ENCODE peak calls at places on chromosomes 4 and X, in four cellular contexts. P, U, X and W are unnamed samples.

GRCh38 chrX:13414006-13414647 is 94.3 kb upstream of the ATXN3L start:
- DNase-seq in P (no peak), U (no peak), X (no peak), W (no peak)

GRCh38 chrX:153845195-153845594 is 14.9 kb upstream of the PDZD4 start:
- DNase-seq in P (no peak), U (no peak), X (no peak), W (no peak)

GRCh38 chr4:86117781-86118302 is 242.0 kb downstream of the MAPK10 start:
- DNase-seq in P (no peak), U (no peak), X (no peak), W (peak; percentile 84)

GRCh38 chr4:38488891-38489861 is 174.8 kb upstream of the KLF3 start:
- DNase-seq in P (no peak), U (peak; percentile 52), X (no peak), W (no peak)

GRCh38 chr4:622071-622995 is 3.0 kb upstream of the PDE6B start:
- DNase-seq in P (no peak), U (no peak), X (no peak), W (no peak)

GRCh38 chr4:4386736-4387392 is at the start of gene NSG1:
- DNase-seq in P (no peak), U (peak; percentile 71), X (peak; percentile 42), W (peak; percentile 18)

GRCh38 chr4:138736362-138736761 is 279.2 kb upstream of the NOCT start:
- DNase-seq in P (no peak), U (no peak), X (no peak), W (peak; percentile 64)

GRCh38 chr4:186760576-186760975 is 36.9 kb upstream of the FAT1 start:
- DNase-seq in P (no peak), U (no peak), X (no peak), W (peak; percentile 95)

GRCh38 chr4:94127707-94128328 is 79.8 kb upstream of the SMARCAD1 start:
- DNase-seq in P (no peak), U (no peak), X (peak; percentile 42), W (peak; percentile 29)

GRCh38 chr4:19486400-19486799 is 765.3 kb upstream of the SLIT2 start:
- DNase-seq in P (no peak), U (no peak), X (no peak), W (no peak)

GRCh38 chr4:78627046-78627965 is 75.7 kb downstream of the ANXA3 start:
- DNase-seq in P (no peak), U (no peak), X (no peak), W (no peak)

GRCh38 chr4:38366451-38366850 is 297.5 kb upstream of the KLF3 start:
- DNase-seq in P (no peak), U (no peak), X (no peak), W (no peak)

GRCh38 chr4:2260336-2261109 is 1.4 kb downstream of the MXD4 start:
- DNase-seq in P (no peak), U (no peak), X (no peak), W (no peak)

GRCh38 chr4:111744847-111745246 is 400.4 kb upstream of the FAM241A start:
- DNase-seq in P (no peak), U (no peak), X (no peak), W (no peak)

GRCh38 chrX:107678957-107679740 is 50.8 kb downstream of the PRPS1 start:
- DNase-seq in P (no peak), U (no peak), X (peak; percentile 35), W (peak; percentile 71)

GRCh38 chr4:74370912-74371311 is 6.0 kb downstream of the EREG start:
- DNase-seq in P (no peak), U (no peak), X (peak; percentile 23), W (peak; percentile 64)

GRCh38 chr4:44368413-44369167 is 80.0 kb downstream of the KCTD8 start:
- DNase-seq in P (no peak), U (no peak), X (no peak), W (no peak)

GRCh38 chr4:82215800-82216199 is 158.0 kb downstream of the HNRNPD start:
- DNase-seq in P (no peak), U (no peak), X (no peak), W (no peak)

GRCh38 chr4:43277003-43277402 is 384.5 kb downstream of the GRXCR1 start:
- DNase-seq in P (no peak), U (no peak), X (no peak), W (peak; percentile 69)

GRCh38 chr4:2073808-2074481 is 14.8 kb downstream of the NAT8L start:
- DNase-seq in P (no peak), U (no peak), X (no peak), W (no peak)

GRCh38 chrX:68945603-68946228 is 116.9 kb downstream of the EFNB1 start:
- DNase-seq in P (no peak), U (peak; percentile 53), X (peak; percentile 39), W (peak; percentile 70)

GRCh38 chrX:29862126-29862664 is 353.2 kb upstream of the MAGEB2 start:
- DNase-seq in P (no peak), U (no peak), X (no peak), W (no peak)

GRCh38 chrX:103398321-103398937 is 22.1 kb downstream of the BEX3 start:
- DNase-seq in P (no peak), U (no peak), X (peak; percentile 15), W (peak; percentile 86)

GRCh38 chr4:24188459-24188858 is 298.6 kb upstream of the PPARGC1A start:
- DNase-seq in P (no peak), U (no peak), X (no peak), W (no peak)

GRCh38 chr4:48943387-48943786 is 36.8 kb upstream of the OCIAD2 start:
- DNase-seq in P (no peak), U (no peak), X (no peak), W (no peak)

GRCh38 chr4:2937146-2937857 is 25.9 kb downstream of the NOP14 start:
- DNase-seq in P (peak; percentile 64), U (no peak), X (no peak), W (no peak)

GRCh38 chrX:84339507-84340364 is 151.7 kb upstream of the RPS6KA6 start:
- DNase-seq in P (no peak), U (no peak), X (peak; percentile 8), W (peak; percentile 6)

GRCh38 chr4:143252478-143252877 is 67.8 kb downstream of the USP38 start:
- DNase-seq in P (no peak), U (no peak), X (no peak), W (no peak)

GRCh38 chrX:84188320-84188834 is 378 bp upstream of the RPS6KA6 start:
- DNase-seq in P (no peak), U (peak; percentile 53), X (no peak), W (peak; percentile 64)

GRCh38 chrX:40346379-40346778 is 234.4 kb upstream of the ATP6AP2 start:
- DNase-seq in P (no peak), U (no peak), X (no peak), W (no peak)

GRCh38 chr4:168441412-168441811 is 38.9 kb downstream of the DDX60L start:
- DNase-seq in P (no peak), U (no peak), X (no peak), W (no peak)

GRCh38 chrX:72131317-72132294 is at the start of gene RTL5:
- DNase-seq in P (no peak), U (peak; percentile 57), X (peak; percentile 56), W (peak; percentile 85)

GRCh38 chr4:177579649-177580048 is 137.4 kb upstream of the AGA start:
- DNase-seq in P (no peak), U (no peak), X (no peak), W (peak; percentile 16)

GRCh38 chr4:38005637-38006036 is 45.4 kb downstream of the PTTG2 start:
- DNase-seq in P (no peak), U (no peak), X (no peak), W (no peak)

GRCh38 chr4:15948826-15949225 is 10.3 kb upstream of the FGFBP1 start:
- DNase-seq in P (no peak), U (no peak), X (no peak), W (no peak)

DNA sequence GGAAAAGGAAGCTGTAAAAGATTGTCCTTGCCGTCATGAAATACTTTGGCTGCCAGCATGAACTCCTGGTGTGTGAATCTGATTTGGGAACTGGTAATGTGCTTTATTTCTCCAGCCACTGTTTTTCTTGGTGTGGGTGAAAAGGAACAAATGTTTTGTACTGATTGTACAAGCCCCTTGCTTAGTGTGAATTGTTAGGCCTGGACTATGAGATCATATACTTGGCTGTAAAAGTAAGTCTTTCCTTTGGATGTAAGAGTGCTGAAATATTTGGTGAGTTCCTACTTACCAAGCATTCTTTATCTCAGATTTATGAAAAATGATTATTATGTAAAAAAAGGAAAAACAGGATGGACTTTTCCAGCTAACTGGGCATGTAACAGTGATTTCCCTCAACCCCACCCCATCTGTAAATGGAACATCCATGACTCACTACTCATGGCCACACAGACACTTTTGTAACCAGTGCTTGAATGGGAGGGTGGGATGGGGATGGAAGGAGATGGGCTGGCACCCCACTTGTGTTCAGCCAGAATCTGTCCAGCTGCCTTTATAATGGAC is 6.3 kb downstream of the FNIP2 start:
- DNase-seq in P (no peak), U (no peak), X (no peak), W (peak; percentile 68)
- TF ChIP-seq CHD1 in P (no peak), U (no peak), X (no peak), W (no peak)

GRCh38 chrX:2346158-2346557 is 154.6 kb downstream of the DHRSX start:
- DNase-seq in P (no peak), U (no peak), X (no peak), W (no peak)

GRCh38 chrX:2342281-2342688 is 158.5 kb downstream of the DHRSX start:
- DNase-seq in P (no peak), U (no peak), X (no peak), W (no peak)

GRCh38 chrX:2345562-2345961 is 155.2 kb downstream of the DHRSX start:
- DNase-seq in P (no peak), U (no peak), X (no peak), W (no peak)

GRCh38 chrX:2343413-2343812 is 157.4 kb downstream of the DHRSX start:
- DNase-seq in P (no peak), U (no peak), X (peak; percentile 25), W (no peak)

GRCh38 chrX:2342878-2343277 is 157.9 kb downstream of the DHRSX start:
- DNase-seq in P (no peak), U (no peak), X (no peak), W (peak; percentile 86)
- TF ChIP-seq CHD1 in P (no peak), U (no peak), X (no peak), W (no peak)

GRCh38 chr4:152536545-152537182 is 772 bp upstream of the FBXW7 start:
- DNase-seq in P (no peak), U (no peak), X (peak; percentile 28), W (peak; percentile 37)
- TF ChIP-seq CHD1 in P (no peak), U (no peak), X (peak; percentile 35), W (no peak)

DNA sequence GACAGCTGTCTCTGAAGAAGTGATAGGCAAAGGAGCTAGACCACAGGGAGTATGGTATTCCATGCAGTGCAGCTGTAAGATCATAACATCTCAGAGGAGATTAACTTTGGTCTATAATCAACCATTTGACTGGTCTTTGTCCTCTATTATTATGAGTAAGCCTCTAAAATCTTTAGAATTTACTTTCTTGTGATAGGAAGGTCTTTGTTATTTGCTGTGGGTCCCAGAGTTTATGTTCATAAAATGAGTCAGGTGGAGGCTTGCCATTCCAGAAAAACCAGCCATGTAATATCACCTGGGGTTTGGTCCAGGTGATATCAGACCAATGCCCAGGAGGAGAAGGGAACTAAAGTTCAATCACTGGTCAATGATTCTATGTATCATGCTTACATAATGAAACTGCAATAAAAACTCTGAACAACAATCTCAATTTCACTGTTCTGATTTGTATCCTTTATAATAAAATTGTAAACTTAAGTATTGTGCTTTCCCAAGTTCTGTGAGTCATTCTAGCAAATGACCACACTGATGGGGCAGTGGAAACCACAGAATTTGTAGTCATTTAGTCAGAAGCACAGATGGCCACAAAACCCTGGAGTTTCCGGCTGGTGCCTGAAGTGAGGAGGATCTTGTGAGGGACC is 239.6 kb upstream of the TRAM1L1 start:
- DNase-seq in P (no peak), U (no peak), X (no peak), W (peak; percentile 96)
- TF ChIP-seq CHD1 in P (no peak), U (no peak), X (no peak), W (no peak)